ENCODE peak calls at places on chromosome 6, in nine cellular contexts. S is brain microvascular endothelial cell, G is cardiac muscle cell, X is AG09319, R is cardiac fibroblast, O is right atrium auricular region, I is activated B cell treated with CpG ODN at 0.5 μM for 24 hours, A is neural progenitor cell, L is colonic mucosa. D is an unnamed sample.

GRCh38 chr6:170185175-170185970 is 105.5 kb downstream of the DLL1 start:
- DNase-seq in O (no peak), X (no peak), A (no peak), L (peak), R (no peak), G (no peak), I (no peak), S (no peak), D (no peak)

GRCh38 chr6:85966859-85967258 is 324.2 kb upstream of the SYNCRIP start:
- DNase-seq in O (no peak), I (no peak), G (no peak), R (no peak), S (no peak), X (no peak), L (no peak), A (no peak), D (no peak)

GRCh38 chr6:167565388-167565787 is 240.5 kb downstream of the TTLL2 start:
- DNase-seq in I (no peak), A (no peak), R (no peak), L (peak), O (no peak), X (no peak), G (no peak), S (no peak), D (no peak)

GRCh38 chr6:37570801-37571200 is 71.1 kb upstream of the CCDC167 start:
- DNase-seq in R (no peak), S (no peak), X (no peak), A (peak), L (no peak), G (peak), O (no peak), I (no peak), D (no peak)

GRCh38 chr6:146289816-146290588 is 253.6 kb upstream of the RAB32 start:
- DNase-seq in L (no peak), O (no peak), S (peak), I (no peak), A (no peak), X (peak), G (no peak), R (peak), D (peak)

GRCh38 chr6:149385998-149386646 is 13.9 kb upstream of the SUMO4 start:
- DNase-seq in R (no peak), O (no peak), S (no peak), I (no peak), A (no peak), L (no peak), G (no peak), X (no peak), D (no peak)

GRCh38 chr6:35686873-35687557 is 1.7 kb downstream of the FKBP5 start:
- DNase-seq in A (no peak), R (no peak), S (no peak), I (no peak), G (no peak), L (no peak), O (no peak), X (no peak), D (peak)

GRCh38 chr6:125363360-125364121 is 61.8 kb upstream of the HDDC2 start:
- DNase-seq in A (peak), O (peak), S (peak), I (no peak), R (peak), L (no peak), X (no peak), G (peak), D (peak)

GRCh38 chr6:347232-347631 is 44.3 kb upstream of the IRF4 start:
- DNase-seq in R (no peak), X (no peak), O (no peak), L (no peak), G (no peak), I (no peak), A (no peak), S (no peak), D (no peak)

GRCh38 chr6:133699986-133700385 is 188.9 kb upstream of the TCF21 start:
- DNase-seq in G (no peak), I (no peak), O (no peak), S (no peak), L (no peak), X (no peak), R (no peak), A (no peak), D (no peak)

GRCh38 chr6:156832166-156832743 is 55.1 kb downstream of the ARID1B start:
- DNase-seq in S (peak), X (peak), I (no peak), O (no peak), L (no peak), A (no peak), R (peak), G (no peak), D (peak)

GRCh38 chr6:87661503-87661902 is 40.5 kb downstream of the AKIRIN2 start:
- DNase-seq in L (no peak), O (no peak), R (peak), X (no peak), S (no peak), I (no peak), A (no peak), G (no peak), D (no peak)

GRCh38 chr6:111173341-111173740 is 86.0 kb downstream of the SLC16A10 start:
- DNase-seq in I (no peak), X (no peak), A (no peak), R (no peak), O (no peak), L (no peak), S (no peak), G (no peak), D (peak)

GRCh38 chr6:11033825-11034224 is 10.3 kb downstream of the ELOVL2 start:
- DNase-seq in G (no peak), L (no peak), X (peak), I (no peak), R (peak), O (no peak), S (peak), A (no peak), D (no peak)

GRCh38 chr6:144336900-144337299 is 51.8 kb downstream of the UTRN start:
- DNase-seq in O (no peak), G (no peak), X (no peak), I (no peak), L (no peak), R (no peak), S (no peak), A (no peak), D (no peak)

GRCh38 chr6:140463312-140463710 is 1088.9 kb upstream of the CITED2 start:
- DNase-seq in L (no peak), O (no peak), R (no peak), S (no peak), I (no peak), G (no peak), X (no peak), A (no peak), D (no peak)

GRCh38 chr6:74932214-74932923 is 273.5 kb downstream of the COL12A1 start:
- DNase-seq in S (no peak), R (peak), G (peak), O (no peak), A (no peak), I (no peak), X (no peak), L (no peak), D (no peak)

GRCh38 chr6:79167931-79168694 is 66.4 kb downstream of the HMGN3 start:
- DNase-seq in R (peak), I (no peak), X (no peak), S (peak), O (no peak), G (no peak), L (no peak), A (no peak), D (peak)

GRCh38 chr6:25942561-25943147 is 12.2 kb upstream of the SLC17A2 start:
- DNase-seq in G (peak), A (peak), S (peak), I (no peak), X (no peak), O (no peak), R (peak), L (no peak), D (peak)

GRCh38 chr6:15572296-15573016 is 90.4 kb downstream of the DTNBP1 start:
- DNase-seq in A (no peak), X (no peak), O (no peak), S (no peak), L (no peak), I (no peak), R (no peak), G (no peak), D (no peak)

GRCh38 chr6:166751051-166751595 is 124.1 kb upstream of the RPS6KA2 start:
- DNase-seq in X (no peak), A (peak), L (no peak), O (no peak), G (peak), I (peak), R (no peak), S (peak), D (no peak)

GRCh38 chr6:38221236-38221635 is 401.7 kb downstream of the ZFAND3 start:
- DNase-seq in R (no peak), S (no peak), A (no peak), L (no peak), X (no peak), G (no peak), O (no peak), I (no peak), D (no peak)

GRCh38 chr6:33826537-33826936 is 22.7 kb upstream of the MLN start:
- DNase-seq in A (no peak), O (no peak), G (no peak), S (no peak), X (no peak), L (peak), R (no peak), I (no peak), D (no peak)

GRCh38 chr6:7144810-7145209 is 37.0 kb downstream of the RREB1 start:
- DNase-seq in L (no peak), X (no peak), G (no peak), R (no peak), A (no peak), S (no peak), O (no peak), I (no peak), D (no peak)

GRCh38 chr6:65091561-65091960 is 615.5 kb downstream of the EYS start:
- DNase-seq in S (no peak), X (no peak), I (no peak), A (no peak), O (no peak), L (no peak), G (no peak), R (no peak), D (no peak)

GRCh38 chr6:144248470-144249301 is 36.4 kb upstream of the UTRN start:
- DNase-seq in S (peak), X (peak), I (no peak), L (no peak), O (no peak), A (no peak), R (peak), G (no peak), D (no peak)

GRCh38 chr6:159999240-159999671 is 30.4 kb downstream of the IGF2R start:
- DNase-seq in X (no peak), L (no peak), O (no peak), A (no peak), R (no peak), I (no peak), G (no peak), S (no peak), D (no peak)

GRCh38 chr6:15493437-15494168 is 169.2 kb downstream of the DTNBP1 start:
- DNase-seq in R (no peak), I (no peak), X (no peak), L (no peak), S (no peak), A (peak), O (peak), G (no peak), D (no peak)

GRCh38 chr6:145532361-145532760 is 203.0 kb downstream of the EPM2A start:
- DNase-seq in S (no peak), A (no peak), X (no peak), R (no peak), L (no peak), I (no peak), O (no peak), G (no peak), D (no peak)

GRCh38 chr6:99641270-99641669 is 34.6 kb downstream of the PRDM13 start:
- DNase-seq in G (no peak), I (no peak), A (no peak), S (no peak), L (no peak), O (no peak), X (no peak), R (no peak), D (no peak)

GRCh38 chr6:15874821-15875220 is 212.0 kb upstream of the DTNBP1 start:
- DNase-seq in L (no peak), S (peak), I (no peak), R (peak), X (no peak), A (no peak), G (no peak), O (no peak), D (no peak)

GRCh38 chr6:153856929-153857376 is 182.1 kb upstream of the OPRM1 start:
- DNase-seq in G (no peak), I (no peak), R (no peak), A (no peak), S (no peak), X (no peak), L (no peak), O (no peak), D (no peak)

GRCh38 chr6:22499815-22500214 is 69.6 kb upstream of the HDGFL1 start:
- DNase-seq in L (no peak), S (no peak), R (no peak), G (no peak), I (no peak), A (no peak), X (no peak), O (no peak), D (no peak)

GRCh38 chr6:15266423-15266996 is 20.6 kb downstream of the JARID2 start:
- DNase-seq in L (no peak), S (no peak), G (no peak), R (peak), A (no peak), O (no peak), X (no peak), I (no peak), D (no peak)

GRCh38 chr6:138571174-138571573 is 71.9 kb upstream of the NHSL1 start:
- DNase-seq in G (no peak), R (peak), A (no peak), X (no peak), S (no peak), L (no peak), I (no peak), O (no peak), D (no peak)

GRCh38 chr6:138785980-138786379 is 9.9 kb upstream of the ECT2L start:
- DNase-seq in S (no peak), I (no peak), O (no peak), L (no peak), R (peak), X (no peak), A (no peak), G (no peak), D (no peak)

GRCh38 chr6:159727717-159728440 is 573 bp downstream of the WTAP start:
- DNase-seq in L (no peak), O (no peak), G (peak), S (peak), A (no peak), R (peak), I (no peak), X (no peak), D (peak)

GRCh38 chr6:19804362-19805145 is 32.6 kb upstream of the ID4 start:
- DNase-seq in S (peak), I (no peak), X (peak), L (peak), G (peak), O (peak), A (peak), R (peak), D (peak)

GRCh38 chr6:32604434-32604877 is 14.8 kb upstream of the HLA-DRB1 start:
- DNase-seq in G (no peak), A (no peak), L (no peak), X (no peak), O (no peak), I (no peak), S (no peak), R (no peak), D (no peak)

GRCh38 chr6:56037587-56037986 is 162.2 kb upstream of the BMP5 start:
- DNase-seq in L (no peak), O (no peak), I (no peak), X (no peak), S (no peak), G (no peak), A (no peak), R (peak), D (no peak)
- TF ChIP-seq CTCF in L (no peak), O (no peak), I (no peak), X (no peak), S (no peak), G (no peak), A (no peak), R (no peak), D (no peak)

DNA sequence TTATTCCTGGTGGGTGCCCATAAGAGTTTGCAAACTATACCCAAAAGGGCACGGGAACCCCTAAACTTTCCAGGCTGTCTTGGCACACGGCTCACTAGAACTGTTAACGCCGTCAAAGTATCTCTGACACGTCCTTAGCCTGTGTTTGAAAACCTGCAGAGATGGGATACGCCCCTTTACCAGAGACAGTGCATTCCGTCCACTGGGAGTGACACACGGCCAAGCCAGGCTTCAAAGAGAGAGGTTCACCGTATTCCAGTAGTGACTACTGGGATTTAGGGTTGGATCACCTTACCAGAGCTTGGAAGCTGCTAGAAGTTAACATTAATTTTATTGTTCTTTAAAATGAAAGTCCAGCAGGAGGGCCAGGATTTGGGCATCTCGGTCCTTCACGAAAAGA is 94.9 kb downstream of the THBS2 start:
- DNase-seq in I (no peak), X (no peak), A (no peak), S (no peak), G (no peak), L (no peak), O (no peak), R (peak), D (no peak)
- TF ChIP-seq CTCF in I (no peak), X (no peak), A (no peak), S (no peak), G (peak), L (no peak), O (no peak), R (peak), D (no peak)

GRCh38 chr6:8415305-8415704 is 20.0 kb downstream of the SLC35B3 start:
- DNase-seq in G (no peak), I (no peak), L (no peak), O (no peak), X (no peak), R (no peak), A (no peak), S (no peak), D (no peak)

GRCh38 chr6:8420031-8420588 is 15.2 kb downstream of the SLC35B3 start:
- DNase-seq in A (no peak), G (no peak), S (no peak), I (no peak), L (no peak), R (no peak), X (no peak), O (no peak), D (no peak)

GRCh38 chr6:8415913-8416312 is 19.4 kb downstream of the SLC35B3 start:
- DNase-seq in L (no peak), S (no peak), R (no peak), A (no peak), G (no peak), X (no peak), O (no peak), I (no peak), D (no peak)

GRCh38 chr6:8414844-8415243 is 20.5 kb downstream of the SLC35B3 start:
- DNase-seq in X (no peak), L (no peak), S (no peak), G (no peak), A (no peak), I (no peak), R (no peak), O (no peak), D (no peak)
- TF ChIP-seq CTCF in X (no peak), L (no peak), S (no peak), G (no peak), A (no peak), I (no peak), R (no peak), O (no peak), D (no peak)

GRCh38 chr6:42431356-42431755 is 20.4 kb downstream of the TRERF1 start:
- DNase-seq in O (peak), G (no peak), A (peak), L (no peak), I (no peak), S (no peak), X (no peak), R (no peak), D (no peak)
- TF ChIP-seq CTCF in O (no peak), G (no peak), A (peak), L (no peak), I (no peak), S (no peak), X (no peak), R (no peak), D (no peak)

D was measured in MCF 10A.